ENCODE peak calls at places on chromosome 17, in five cellular contexts. One of them, this sample, is unnamed.

GRCh38 chr17:78883533-78884131 is 19.4 kb downstream of the CEP295NL start:
- DNase-seq in GM12878: no peak
- DNase-seq in HepG2: peak; percentile 89
- DNase-seq in SK-N-SH: peak; percentile 93
- DNase-seq in K562: no peak
- DNase-seq in this sample: no peak

GRCh38 chr17:4808378-4808767 is 1.4 kb downstream of the PLD2 start:
- DNase-seq in HepG2: no peak
- DNase-seq in GM12878: no peak
- DNase-seq in SK-N-SH: no peak
- DNase-seq in K562: no peak
- DNase-seq in this sample: no peak

GRCh38 chr17:45265823-45266222 is 3.9 kb upstream of the SPATA32 start:
- DNase-seq in SK-N-SH: no peak
- DNase-seq in GM12878: no peak
- DNase-seq in HepG2: no peak
- DNase-seq in K562: no peak
- DNase-seq in this sample: no peak

GRCh38 chr17:31453896-31454295 is 62.4 kb downstream of the RAB11FIP4 start:
- DNase-seq in SK-N-SH: no peak
- DNase-seq in GM12878: no peak
- DNase-seq in HepG2: no peak
- DNase-seq in K562: peak; percentile 36
- DNase-seq in this sample: no peak

GRCh38 chr17:31225831-31226230 is 71.2 kb downstream of the OMG start:
- DNase-seq in SK-N-SH: no peak
- DNase-seq in GM12878: no peak
- DNase-seq in HepG2: no peak
- DNase-seq in K562: no peak
- DNase-seq in this sample: no peak

GRCh38 chr17:58757162-58757613 is 1.5 kb downstream of the PPM1E start:
- DNase-seq in SK-N-SH: peak; percentile 71
- DNase-seq in GM12878: no peak
- DNase-seq in HepG2: no peak
- DNase-seq in K562: no peak
- DNase-seq in this sample: no peak

GRCh38 chr17:43952351-43952723 is 1.4 kb downstream of the PYY start:
- DNase-seq in K562: no peak
- DNase-seq in HepG2: no peak
- DNase-seq in GM12878: no peak
- DNase-seq in SK-N-SH: no peak
- DNase-seq in this sample: no peak

GRCh38 chr17:47266782-47267181 is 13.2 kb downstream of the ITGB3 start:
- DNase-seq in K562: no peak
- DNase-seq in GM12878: no peak
- DNase-seq in HepG2: no peak
- DNase-seq in SK-N-SH: no peak
- DNase-seq in this sample: no peak

GRCh38 chr17:40021471-40021961 is 6.3 kb downstream of the CSF3 start:
- DNase-seq in HepG2: no peak
- DNase-seq in K562: no peak
- DNase-seq in SK-N-SH: no peak
- DNase-seq in GM12878: no peak
- DNase-seq in this sample: no peak
- TF ChIP-seq FOXM1 in HepG2: no peak
- TF ChIP-seq FOXM1 in K562: no peak
- TF ChIP-seq FOXM1 in SK-N-SH: no peak
- TF ChIP-seq FOXM1 in GM12878: no peak
- TF ChIP-seq FOXM1 in this sample: no peak

GRCh38 chr17:32958418-32958817 is 30.5 kb downstream of the TMEM98 start:
- DNase-seq in HepG2: no peak
- DNase-seq in K562: no peak
- DNase-seq in GM12878: no peak
- DNase-seq in SK-N-SH: no peak
- DNase-seq in this sample: no peak

GRCh38 chr17:32960815-32961214 is 30.8 kb upstream of the SPACA3 start:
- DNase-seq in GM12878: no peak
- DNase-seq in SK-N-SH: no peak
- DNase-seq in HepG2: no peak
- DNase-seq in K562: peak; percentile 54
- DNase-seq in this sample: no peak

GRCh38 chr17:32956240-32956970 is 28.5 kb downstream of the TMEM98 start:
- DNase-seq in K562: peak; percentile 53
- DNase-seq in HepG2: no peak
- DNase-seq in GM12878: no peak
- DNase-seq in SK-N-SH: no peak
- DNase-seq in this sample: no peak

GRCh38 chr17:32964541-32964940 is 27.1 kb upstream of the SPACA3 start:
- DNase-seq in GM12878: no peak
- DNase-seq in HepG2: no peak
- DNase-seq in K562: no peak
- DNase-seq in SK-N-SH: no peak
- DNase-seq in this sample: no peak

DNA sequence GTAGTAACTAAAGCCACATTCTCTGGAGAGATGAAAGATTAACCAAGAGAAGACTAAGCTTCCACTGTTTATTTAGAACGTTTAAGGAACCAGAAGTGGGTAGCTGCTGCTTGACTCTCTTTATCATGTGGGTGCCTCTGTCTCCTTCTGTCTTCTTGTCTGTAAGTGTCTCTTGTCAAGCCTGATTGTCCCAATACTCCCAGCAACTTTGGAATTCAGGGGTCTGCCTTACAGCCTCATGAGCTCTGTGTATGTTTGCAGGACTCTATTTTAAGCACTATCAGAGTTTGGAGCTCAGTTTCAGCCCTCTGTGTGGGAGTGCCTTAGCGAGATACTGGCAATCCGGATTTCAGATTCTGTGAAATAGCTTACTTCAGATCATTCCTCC is 29.3 kb upstream of the SPACA3 start:
- DNase-seq in SK-N-SH: no peak
- DNase-seq in K562: peak; percentile 75
- DNase-seq in GM12878: no peak
- DNase-seq in HepG2: no peak
- DNase-seq in this sample: no peak
- TF ChIP-seq FOXM1 in SK-N-SH: no peak
- TF ChIP-seq FOXM1 in K562: no peak
- TF ChIP-seq FOXM1 in GM12878: no peak
- TF ChIP-seq FOXM1 in HepG2: no peak
- TF ChIP-seq FOXM1 in this sample: no peak

DNA sequence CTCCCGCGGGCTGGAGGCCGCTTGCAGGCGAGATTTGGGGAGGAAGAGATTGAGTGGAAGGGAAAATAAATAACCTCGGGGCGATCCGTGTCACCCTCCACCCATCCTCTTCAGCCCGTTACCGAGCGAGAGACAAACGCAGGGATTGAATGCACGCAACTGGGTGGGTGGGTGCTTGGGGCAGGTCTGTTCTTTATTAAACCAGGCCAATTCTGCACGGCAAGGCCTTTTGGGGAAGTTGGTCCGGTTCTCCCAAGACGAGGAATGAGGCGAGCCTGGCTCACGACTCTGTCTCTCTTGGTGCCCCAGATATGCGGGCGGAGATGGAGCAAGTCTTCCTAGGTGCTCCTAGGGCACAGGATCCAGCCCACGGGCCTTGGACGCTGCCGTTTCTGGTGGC is 396 bp upstream of the HOXB7 start:
- DNase-seq in SK-N-SH: no peak
- DNase-seq in GM12878: no peak
- DNase-seq in HepG2: no peak
- DNase-seq in K562: no peak
- DNase-seq in this sample: no peak
- TF ChIP-seq FOXM1 in SK-N-SH: no peak
- TF ChIP-seq FOXM1 in GM12878: no peak
- TF ChIP-seq FOXM1 in HepG2: no peak
- TF ChIP-seq FOXM1 in K562: no peak
- TF ChIP-seq FOXM1 in this sample: no peak

GRCh38 chr17:16909887-16910286 is 62.0 kb downstream of the TNFRSF13B start:
- DNase-seq in K562: no peak
- DNase-seq in HepG2: no peak
- DNase-seq in SK-N-SH: no peak
- DNase-seq in GM12878: no peak
- DNase-seq in this sample: no peak

GRCh38 chr17:16911141-16911937 is 60.6 kb downstream of the TNFRSF13B start:
- DNase-seq in HepG2: no peak
- DNase-seq in GM12878: no peak
- DNase-seq in SK-N-SH: no peak
- DNase-seq in K562: no peak
- DNase-seq in this sample: no peak

GRCh38 chr17:16909472-16909871 is 62.4 kb downstream of the TNFRSF13B start:
- DNase-seq in GM12878: no peak
- DNase-seq in HepG2: no peak
- DNase-seq in K562: no peak
- DNase-seq in SK-N-SH: no peak
- DNase-seq in this sample: no peak

GRCh38 chr17:16910341-16910740 is 61.6 kb downstream of the TNFRSF13B start:
- DNase-seq in HepG2: no peak
- DNase-seq in K562: no peak
- DNase-seq in SK-N-SH: no peak
- DNase-seq in GM12878: no peak
- DNase-seq in this sample: no peak

GRCh38 chr17:16912021-16912962 is 59.6 kb downstream of the TNFRSF13B start:
- DNase-seq in HepG2: no peak
- DNase-seq in GM12878: no peak
- DNase-seq in SK-N-SH: no peak
- DNase-seq in K562: no peak
- DNase-seq in this sample: no peak
- TF ChIP-seq FOXM1 in HepG2: no peak
- TF ChIP-seq FOXM1 in GM12878: no peak
- TF ChIP-seq FOXM1 in SK-N-SH: no peak
- TF ChIP-seq FOXM1 in K562: no peak
- TF ChIP-seq FOXM1 in this sample: no peak

GRCh38 chr17:9765302-9765701 is 26.1 kb downstream of the DHRS7C start:
- DNase-seq in SK-N-SH: no peak
- DNase-seq in K562: no peak
- DNase-seq in GM12878: no peak
- DNase-seq in HepG2: no peak
- DNase-seq in this sample: no peak

GRCh38 chr17:9767432-9767991 is 23.9 kb downstream of the DHRS7C start:
- DNase-seq in HepG2: no peak
- DNase-seq in SK-N-SH: no peak
- DNase-seq in K562: no peak
- DNase-seq in GM12878: no peak
- DNase-seq in this sample: no peak

GRCh38 chr17:9769036-9769695 is 22.2 kb downstream of the DHRS7C start:
- DNase-seq in K562: no peak
- DNase-seq in HepG2: no peak
- DNase-seq in SK-N-SH: no peak
- DNase-seq in GM12878: no peak
- DNase-seq in this sample: no peak

GRCh38 chr17:9768381-9768934 is 22.9 kb downstream of the DHRS7C start:
- DNase-seq in K562: peak; percentile 21
- DNase-seq in HepG2: peak; percentile 14
- DNase-seq in SK-N-SH: peak; percentile 45
- DNase-seq in GM12878: no peak
- DNase-seq in this sample: peak; percentile 50

DNA sequence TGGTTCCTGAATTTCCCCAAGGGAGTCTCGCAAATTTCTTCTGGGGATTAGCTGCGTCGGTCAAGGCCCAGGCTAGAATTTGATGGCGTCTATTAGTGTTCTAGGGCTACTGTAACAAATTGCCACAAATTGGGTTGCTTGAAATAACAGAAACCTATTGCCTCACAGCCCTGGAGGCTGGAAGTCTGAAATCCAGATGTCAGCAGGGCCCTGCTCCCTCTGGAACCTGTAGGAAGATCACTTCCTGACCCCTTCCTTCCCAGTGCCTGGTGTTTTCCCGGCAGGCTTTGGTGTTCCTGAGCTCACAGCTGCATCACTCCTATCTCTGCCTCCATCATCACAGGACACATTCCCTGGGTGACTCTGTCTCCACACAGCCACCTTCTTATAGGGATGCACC is 24.4 kb downstream of the DHRS7C start:
- DNase-seq in K562: no peak
- DNase-seq in SK-N-SH: no peak
- DNase-seq in GM12878: no peak
- DNase-seq in HepG2: no peak
- DNase-seq in this sample: no peak
- TF ChIP-seq FOXM1 in K562: no peak
- TF ChIP-seq FOXM1 in SK-N-SH: no peak
- TF ChIP-seq FOXM1 in GM12878: no peak
- TF ChIP-seq FOXM1 in HepG2: no peak
- TF ChIP-seq FOXM1 in this sample: no peak